ENCODE peak calls at places on chromosomes 11 and 22, in ten cellular contexts. O is transverse colon; I is CD8-positive, alpha-beta T cell; H is neural progenitor cell; M is fibroblast of pulmonary artery; T is WERI-Rb-1; K is bronchial epithelial cell; S is H9; J is mesothelial cell of epicardium; L is tibial nerve. G is an unnamed sample.

GRCh38 chr11:794766-795637 is 3.1 kb downstream of the SLC25A22 start:
- DNase-seq in O (peak; percentile 43), M (no peak), K (no peak), J (no peak), I (no peak), L (no peak), S (no peak), H (no peak), T (peak; percentile 60), G (no peak)

GRCh38 chr22:38802671-38803121 is 8.8 kb upstream of the DNAL4 start:
- DNase-seq in T (no peak), H (peak; percentile 13), L (peak; percentile 28), I (no peak), J (no peak), K (peak; percentile 98), S (peak; percentile 43), O (peak; percentile 33), M (peak; percentile 95), G (no peak)

GRCh38 chr11:19995131-19995530 is 165.1 kb downstream of the DBX1 start:
- DNase-seq in S (no peak), L (no peak), O (no peak), T (no peak), K (peak; percentile 96), M (peak; percentile 81), I (no peak), H (no peak), J (no peak), G (no peak)

GRCh38 chr11:32485733-32486132 is 50.4 kb upstream of the WT1 start:
- DNase-seq in O (no peak), L (no peak), T (no peak), S (no peak), M (no peak), J (no peak), K (no peak), H (no peak), I (no peak), G (no peak)

GRCh38 chr22:37749831-37750595 is 53.2 kb downstream of the TRIOBP start:
- DNase-seq in O (no peak), K (peak; percentile 98), H (no peak), I (no peak), L (no peak), S (no peak), M (peak; percentile 47), J (no peak), T (no peak), G (no peak)

GRCh38 chr11:10450451-10451398 is 4.3 kb upstream of the AMPD3 start:
- DNase-seq in S (peak; percentile 78), O (peak; percentile 78), I (peak; percentile 79), T (no peak), J (no peak), K (peak; percentile 53), L (no peak), M (peak; percentile 26), H (peak; percentile 72), G (peak; percentile 64)

GRCh38 chr11:10666976-10667892 is 26.3 kb downstream of the IRAG1 start:
- DNase-seq in L (no peak), H (no peak), J (no peak), O (no peak), M (no peak), K (no peak), T (no peak), S (no peak), I (no peak), G (no peak)

GRCh38 chr22:22342697-22343602 is 98.4 kb downstream of the VPREB1 start:
- DNase-seq in J (no peak), O (peak; percentile 86), K (peak; percentile 79), L (no peak), M (peak; percentile 34), T (peak; percentile 87), I (peak; percentile 78), H (peak; percentile 93), S (peak; percentile 93), G (peak; percentile 56)

GRCh38 chr22:50208430-50208938 is 7.7 kb downstream of the SELENOO start:
- DNase-seq in M (no peak), K (no peak), O (no peak), I (no peak), J (no peak), T (no peak), H (no peak), L (no peak), S (no peak), G (no peak)

GRCh38 chr22:50207383-50208031 is 6.7 kb downstream of the SELENOO start:
- DNase-seq in K (no peak), O (peak; percentile 8), I (no peak), M (no peak), T (no peak), J (no peak), H (no peak), S (no peak), L (no peak), G (peak; percentile 52)

GRCh38 chr22:50205781-50206569 is 5.2 kb downstream of the SELENOO start:
- DNase-seq in J (no peak), K (no peak), T (no peak), O (no peak), L (no peak), I (no peak), H (no peak), S (no peak), M (no peak), G (no peak)

GRCh38 chr22:50208939-50209892 is 8.4 kb downstream of the SELENOO start:
- DNase-seq in H (no peak), K (no peak), J (no peak), L (no peak), O (peak; percentile 8), I (no peak), M (no peak), S (no peak), T (no peak), G (no peak)

GRCh38 chr22:50206599-50206998 is 5.8 kb downstream of the SELENOO start:
- DNase-seq in K (no peak), I (no peak), M (peak; percentile 32), O (peak; percentile 29), T (peak; percentile 72), L (no peak), S (peak; percentile 84), J (no peak), H (peak; percentile 70), G (no peak)
- TF ChIP-seq CTCF in K (peak; percentile 45), I (peak; percentile 32), M (peak; percentile 38), O (peak; percentile 25), T (peak; percentile 75), L (peak; percentile 35), S (peak; percentile 71), J (peak; percentile 22), H (peak; percentile 52), G (no peak)

DNA sequence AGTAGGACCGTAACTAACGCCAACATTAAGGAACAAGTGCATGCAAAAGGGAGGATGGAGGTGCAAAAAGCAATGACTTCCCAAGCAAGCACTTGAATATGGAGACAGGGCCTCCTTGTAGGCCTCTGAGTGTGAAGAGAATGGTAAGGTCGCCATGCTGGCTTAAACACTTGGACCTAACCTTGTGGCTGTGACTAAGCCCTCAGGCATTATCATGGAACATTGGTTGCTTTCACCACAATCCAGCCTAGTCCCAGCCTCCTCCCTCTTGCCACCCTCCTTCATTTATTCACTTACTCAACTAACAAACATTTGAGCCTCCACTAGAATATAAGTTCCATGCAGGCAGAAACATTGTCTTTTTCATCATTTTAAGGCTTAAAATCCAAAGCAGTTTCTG is 11.9 kb upstream of the SYTL2 start:
- DNase-seq in M (peak; percentile 31), I (no peak), O (no peak), S (no peak), L (no peak), H (no peak), J (no peak), K (no peak), T (no peak), G (no peak)
- TF ChIP-seq CTCF in M (no peak), I (no peak), O (no peak), S (no peak), L (no peak), H (no peak), J (no peak), K (no peak), T (no peak), G (no peak)

DNA sequence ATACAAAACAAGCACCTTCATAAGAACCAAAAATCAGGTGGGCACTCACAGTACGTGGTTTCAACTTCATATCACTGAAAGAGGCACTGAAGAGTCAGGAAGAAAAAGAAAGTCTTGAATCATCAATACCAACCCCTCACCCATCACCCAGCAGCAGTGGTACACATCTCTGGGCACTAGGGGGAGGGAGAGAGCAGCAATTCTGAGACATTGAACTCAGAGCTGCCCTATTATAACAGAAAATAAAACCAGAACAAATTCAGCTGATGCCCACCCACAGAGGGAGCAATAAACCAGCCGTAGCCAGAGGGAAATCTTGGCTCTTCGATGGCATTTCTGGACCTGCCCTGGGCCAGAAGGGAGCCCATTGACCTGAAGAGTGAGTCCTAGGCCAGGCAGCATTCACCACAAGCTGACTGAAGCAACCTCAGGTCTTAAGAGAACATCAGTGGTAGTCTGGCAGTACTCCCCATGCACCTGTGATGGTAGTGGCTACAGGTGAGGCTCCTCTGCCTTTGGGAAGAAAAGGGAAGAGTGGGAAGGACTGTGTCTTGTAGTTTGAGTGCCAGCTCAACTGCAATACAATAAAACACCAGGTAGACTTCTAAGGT is 42.2 kb upstream of the FAM181B start:
- DNase-seq in O (peak; percentile 40), K (peak; percentile 55), M (peak; percentile 65), S (peak; percentile 72), I (no peak), J (no peak), L (no peak), H (peak; percentile 59), T (peak; percentile 58), G (no peak)
- TF ChIP-seq CTCF in O (peak; percentile 37), K (peak; percentile 70), M (peak; percentile 98), S (peak; percentile 89), I (no peak), J (no peak), L (peak; percentile 15), H (peak; percentile 70), T (peak; percentile 84), G (no peak)

GRCh38 chr11:133661867-133662266 is 129.6 kb upstream of the OPCML start:
- DNase-seq in K (no peak), J (no peak), S (peak; percentile 6), M (no peak), I (no peak), T (no peak), H (no peak), O (no peak), L (no peak), G (no peak)

GRCh38 chr11:133660202-133660568 is 127.9 kb upstream of the OPCML start:
- DNase-seq in T (no peak), I (no peak), J (no peak), O (no peak), M (no peak), H (no peak), S (peak; percentile 25), L (no peak), K (no peak), G (no peak)

GRCh38 chr11:133663586-133663985 is 131.3 kb upstream of the OPCML start:
- DNase-seq in L (no peak), I (no peak), H (no peak), K (no peak), M (no peak), J (no peak), O (no peak), T (no peak), S (peak; percentile 11), G (no peak)

GRCh38 chr11:133659542-133660201 is 127.4 kb upstream of the OPCML start:
- DNase-seq in K (no peak), S (peak; percentile 13), O (no peak), J (no peak), I (no peak), H (no peak), T (peak; percentile 63), L (no peak), M (no peak), G (no peak)

DNA sequence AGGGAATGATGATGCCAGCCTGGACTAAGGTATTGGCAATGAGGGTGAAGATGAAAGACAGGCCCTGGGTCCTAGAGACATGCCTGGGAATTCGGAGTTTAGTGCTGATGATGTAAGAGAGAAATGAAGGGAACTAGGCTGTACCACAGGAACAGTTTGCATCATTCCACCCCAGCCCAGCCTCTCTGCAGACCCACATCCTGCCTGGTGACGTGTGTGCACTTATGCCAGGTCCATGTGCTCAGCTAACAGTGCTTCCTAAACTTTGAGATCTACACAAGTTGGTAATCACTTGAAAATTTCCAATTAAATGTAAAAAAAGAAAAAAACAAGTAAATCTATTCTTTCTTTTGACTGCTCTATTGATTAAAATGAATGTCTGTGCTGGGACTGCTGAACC is 130.8 kb upstream of the OPCML start:
- DNase-seq in H (no peak), L (no peak), J (no peak), M (no peak), T (no peak), O (no peak), S (peak; percentile 10), I (no peak), K (no peak), G (no peak)
- TF ChIP-seq CTCF in H (no peak), L (no peak), J (no peak), M (no peak), T (no peak), O (no peak), S (no peak), I (no peak), K (no peak), G (no peak)

G was measured in activated B cell treated with CpG ODN at 0.5 μM for 24 hours.